ENCODE peak calls at places on chromosome 4, in seven cellular contexts. P, Z, W, V, Y, K and O are unnamed samples. For H3K9me3, the result is how much of the 10 kb centered on the place peaks cover.

GRCh38 chr4:4755306-4755705 is 104.2 kb upstream of the MSX1 start:
- DNase-seq in P (no peak), Z (no peak), W (no peak), V (no peak), Y (no peak), K (no peak), O (no peak)

GRCh38 chr4:94491322-94491721 is 39.6 kb downstream of the PDLIM5 start:
- DNase-seq in P (no peak), Z (no peak), W (no peak), V (no peak), Y (no peak), K (no peak), O (no peak)

GRCh38 chr4:37922323-37922722 is 31.4 kb downstream of the TBC1D1 start:
- DNase-seq in P (no peak), Z (no peak), W (no peak), V (no peak), Y (no peak), K (no peak), O (no peak)

GRCh38 chr4:147078875-147079658 is 133.4 kb upstream of the TTC29 start:
- DNase-seq in P (peak), Z (no peak), W (no peak), V (peak), Y (no peak), K (no peak), O (no peak)

GRCh38 chr4:48191758-48192157 is 57.7 kb upstream of the TXK start:
- DNase-seq in P (no peak), Z (no peak), W (no peak), V (no peak), Y (no peak), K (no peak), O (no peak)

GRCh38 chr4:102392033-102392744 is 46.9 kb upstream of the SLC39A8 start:
- DNase-seq in P (no peak), Z (no peak), W (no peak), V (no peak), Y (no peak), K (no peak), O (no peak)

GRCh38 chr4:105145059-105145912 is 1.4 kb upstream of the TET2 start:
- DNase-seq in P (no peak), Z (no peak), W (no peak), V (no peak), Y (no peak), K (no peak), O (no peak)

GRCh38 chr4:61527886-61528285 is 327.8 kb downstream of the ADGRL3 start:
- DNase-seq in P (no peak), Z (no peak), W (no peak), V (no peak), Y (no peak), K (no peak), O (no peak)

GRCh38 chr4:146585761-146586333 is 52.8 kb upstream of the POU4F2 start:
- DNase-seq in P (no peak), Z (no peak), W (no peak), V (no peak), Y (no peak), K (no peak), O (no peak)

GRCh38 chr4:163482197-163482596 is 8.6 kb upstream of the TKTL2 start:
- DNase-seq in P (no peak), Z (no peak), W (no peak), V (no peak), Y (no peak), K (no peak), O (no peak)

GRCh38 chr4:138014664-138015288 is 227.4 kb downstream of the SLC7A11 start:
- DNase-seq in P (no peak), Z (no peak), W (no peak), V (no peak), Y (no peak), K (no peak), O (no peak)

GRCh38 chr4:152115121-152115520 is 354.3 kb upstream of the GATB start:
- DNase-seq in P (no peak), Z (no peak), W (no peak), V (no peak), Y (no peak), K (no peak), O (no peak)

GRCh38 chr4:5137927-5138326 is 86.6 kb downstream of the STK32B start:
- DNase-seq in P (no peak), Z (no peak), W (no peak), V (peak), Y (no peak), K (no peak), O (no peak)

GRCh38 chr4:170012629-170012958 is 13.6 kb downstream of the MFAP3L start:
- DNase-seq in P (no peak), Z (no peak), W (no peak), V (no peak), Y (no peak), K (no peak), O (no peak)

GRCh38 chr4:183987987-183988392 is 82.9 kb downstream of the STOX2 start:
- DNase-seq in P (peak), Z (peak), W (peak), V (peak), Y (no peak), K (peak), O (peak)

GRCh38 chr4:180060159-180060889 is 2182.9 kb upstream of the TENM3 start:
- DNase-seq in P (no peak), Z (no peak), W (no peak), V (no peak), Y (no peak), K (no peak), O (no peak)

GRCh38 chr4:25439913-25440477 is 62.9 kb downstream of the ANAPC4 start:
- DNase-seq in P (no peak), Z (no peak), W (no peak), V (peak), Y (peak), K (peak), O (peak)

GRCh38 chr4:96598465-96598864 is 758.6 kb downstream of the PDHA2 start:
- DNase-seq in P (peak), Z (no peak), W (no peak), V (peak), Y (no peak), K (no peak), O (peak)

GRCh38 chr4:184668096-184668495 is 18.6 kb downstream of the PRIMPOL start:
- DNase-seq in P (no peak), Z (no peak), W (no peak), V (no peak), Y (no peak), K (no peak), O (no peak)

GRCh38 chr4:184114431-184114830 is 103.2 kb downstream of the ENPP6 start:
- DNase-seq in P (peak), Z (no peak), W (no peak), V (no peak), Y (no peak), K (no peak), O (no peak)

GRCh38 chr4:122073615-122074014 is 78.5 kb upstream of the BLTP1 start:
- DNase-seq in P (no peak), Z (no peak), W (no peak), V (no peak), Y (no peak), K (no peak), O (no peak)

GRCh38 chr4:26860922-26861433 is 337 bp downstream of the STIM2 start:
- DNase-seq in P (peak), Z (peak), W (peak), V (peak), Y (no peak), K (no peak), O (peak)

GRCh38 chr4:121018543-121018942 is 53.8 kb downstream of the NDNF start:
- DNase-seq in P (no peak), Z (no peak), W (no peak), V (no peak), Y (no peak), K (no peak), O (no peak)

GRCh38 chr4:73730854-73731253 is 9.5 kb upstream of the CXCL8 start:
- DNase-seq in P (no peak), Z (no peak), W (no peak), V (no peak), Y (no peak), K (no peak), O (no peak)

GRCh38 chr4:4791299-4791798 is 68.1 kb upstream of the MSX1 start:
- DNase-seq in P (no peak), Z (no peak), W (no peak), V (no peak), Y (no peak), K (no peak), O (no peak)

GRCh38 chr4:172654482-172654881 is 514.1 kb upstream of the GALNT7 start:
- DNase-seq in P (no peak), Z (no peak), W (no peak), V (no peak), Y (no peak), K (no peak), O (no peak)

GRCh38 chr4:120672558-120673147 is 249.9 kb downstream of the PRDM5 start:
- DNase-seq in P (no peak), Z (no peak), W (no peak), V (no peak), Y (no peak), K (no peak), O (peak)

GRCh38 chr4:142567199-142567598 is 278.9 kb downstream of the INPP4B start:
- DNase-seq in P (no peak), Z (no peak), W (no peak), V (no peak), Y (peak), K (no peak), O (peak)

GRCh38 chr4:180832086-180832485 is 1411.1 kb upstream of the TENM3 start:
- DNase-seq in P (no peak), Z (no peak), W (no peak), V (no peak), Y (no peak), K (no peak), O (peak)

GRCh38 chr4:185112104-185112503 is 31.0 kb upstream of the SLC25A4 start:
- DNase-seq in P (no peak), Z (peak), W (no peak), V (peak), Y (no peak), K (peak), O (no peak)

GRCh38 chr4:101356928-101357327 is 9.6 kb upstream of the PPP3CA start:
- DNase-seq in P (no peak), Z (no peak), W (no peak), V (peak), Y (no peak), K (peak), O (no peak)

GRCh38 chr4:151887151-151887815 is 126.5 kb upstream of the GATB start:
- DNase-seq in P (no peak), Z (no peak), W (no peak), V (no peak), Y (no peak), K (no peak), O (no peak)

GRCh38 chr4:67929447-67929846 is 33.8 kb downstream of the TMPRSS11A start:
- DNase-seq in P (no peak), Z (no peak), W (no peak), V (no peak), Y (no peak), K (no peak), O (no peak)

GRCh38 chr4:45275862-45276261 is 549.5 kb upstream of the GNPDA2 start:
- DNase-seq in P (peak), Z (no peak), W (no peak), V (no peak), Y (no peak), K (no peak), O (no peak)

GRCh38 chr4:144873591-144873990 is 224.4 kb downstream of the ANAPC10 start:
- DNase-seq in P (no peak), Z (no peak), W (no peak), V (no peak), Y (no peak), K (no peak), O (no peak)

GRCh38 chr4:46839128-46839527 is 69.9 kb downstream of the COX7B2 start:
- DNase-seq in P (no peak), Z (no peak), W (no peak), V (no peak), Y (no peak), K (no peak), O (peak)

GRCh38 chr4:183241771-183242170 is 78.3 kb downstream of the CLDN22 start:
- DNase-seq in P (no peak), Z (no peak), W (no peak), V (no peak), Y (no peak), K (no peak), O (no peak)

GRCh38 chr4:89157488-89158024 is 46.2 kb downstream of the TIGD2 start:
- DNase-seq in P (no peak), Z (no peak), W (no peak), V (no peak), Y (no peak), K (no peak), O (no peak)

GRCh38 chr4:60296381-60296780 is 903.7 kb upstream of the ADGRL3 start:
- DNase-seq in P (no peak), Z (no peak), W (no peak), V (no peak), Y (no peak), K (no peak), O (no peak)
- H3K9me3 ChIP-seq in P (under half), Z (under half), W (under half), V (under half), Y (under half), K (under half), O (under half)

DNA sequence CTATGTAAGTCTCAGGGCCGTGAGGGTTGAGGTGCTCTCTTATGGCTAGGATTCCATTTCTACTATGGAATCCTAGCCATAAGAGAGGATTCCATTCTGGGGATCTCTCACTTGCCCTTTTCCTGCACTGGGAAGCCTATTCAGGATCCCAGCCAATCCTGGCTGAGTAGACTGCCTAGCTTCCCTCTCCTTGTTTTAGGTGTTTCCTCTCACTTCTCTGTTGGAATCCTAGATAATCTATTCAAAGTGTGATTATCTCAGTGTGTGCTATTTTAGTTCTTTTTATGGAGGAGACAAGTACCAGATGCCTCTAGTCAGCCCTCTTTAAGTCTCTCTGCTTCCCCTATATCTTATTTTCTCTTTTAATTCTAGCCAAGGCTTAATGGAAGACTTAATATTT is 34.4 kb upstream of the DDIT4L start:
- DNase-seq in P (no peak), Z (no peak), W (no peak), V (no peak), Y (no peak), K (no peak), O (no peak)
- H3K9me3 ChIP-seq in P (under half), Z (under half), W (under half), V (under half), Y (under half), K (under half), O (half or more)

DNA sequence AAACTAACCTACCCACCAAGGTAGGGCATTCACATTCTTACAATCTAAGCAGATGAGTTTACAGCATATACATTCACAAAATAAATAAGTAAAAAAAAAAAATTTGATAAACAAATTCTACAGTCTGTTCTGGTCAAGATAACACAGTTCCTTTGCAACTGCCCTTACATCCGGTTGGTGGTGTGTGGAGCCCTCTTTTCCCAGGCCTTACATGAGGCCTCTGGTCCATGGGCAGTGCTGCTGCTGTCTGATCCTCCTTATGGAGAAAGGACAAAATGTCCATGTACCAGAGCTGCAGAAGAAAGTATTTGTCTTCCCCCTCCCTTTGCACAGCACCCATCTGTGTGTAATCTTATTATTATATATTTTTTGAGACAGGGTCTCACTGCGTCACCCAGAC is 2.2 kb upstream of the SEPTIN11 start:
- DNase-seq in P (no peak), Z (peak), W (no peak), V (peak), Y (no peak), K (no peak), O (peak)
- H3K9me3 ChIP-seq in P (under half), Z (under half), W (under half), V (under half), Y (under half), K (under half), O (under half)

DNA sequence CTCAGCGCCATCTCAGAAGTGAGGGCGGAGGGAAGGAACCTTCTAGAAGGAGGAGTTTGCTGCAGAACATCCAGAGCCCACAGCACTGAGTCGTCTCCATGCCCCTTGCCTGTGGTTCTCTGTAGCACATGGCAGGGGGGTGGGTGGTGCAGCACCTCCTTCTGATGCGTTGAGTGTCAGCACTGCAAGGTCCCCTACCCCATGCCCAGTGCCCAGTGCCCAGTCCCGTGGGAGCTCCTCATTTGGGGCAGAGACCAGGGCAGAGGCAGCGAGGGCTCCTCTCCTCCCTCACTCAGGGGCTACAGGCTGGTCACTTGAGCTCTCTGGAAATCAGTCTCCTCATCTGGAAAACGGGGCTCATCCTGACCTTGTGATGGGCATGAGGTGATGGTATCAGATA is 78.1 kb downstream of the HTRA3 start:
- DNase-seq in P (no peak), Z (no peak), W (no peak), V (no peak), Y (no peak), K (no peak), O (peak)
- H3K9me3 ChIP-seq in P (under half), Z (under half), W (under half), V (under half), Y (under half), K (under half), O (under half)

DNA sequence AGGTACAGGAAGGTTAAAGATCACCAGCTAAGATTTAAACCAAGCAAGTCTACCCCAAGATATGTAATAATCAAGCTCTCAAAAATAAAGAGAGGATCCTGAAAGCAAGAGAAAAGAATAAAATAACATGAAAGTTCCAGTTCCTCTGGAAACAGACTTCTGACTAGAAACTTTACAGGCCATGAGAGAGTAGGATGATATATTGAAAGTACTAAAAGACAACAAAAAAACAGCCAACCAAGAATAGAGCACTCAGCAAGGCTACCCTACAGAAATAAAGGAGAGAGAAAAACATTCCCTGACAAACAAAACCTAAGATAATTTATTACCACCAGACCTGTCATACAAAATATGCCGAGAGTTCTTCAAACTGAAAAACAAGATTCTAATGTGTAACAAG is 450.5 kb downstream of the ARAP2 start:
- DNase-seq in P (no peak), Z (no peak), W (no peak), V (no peak), Y (no peak), K (no peak), O (no peak)
- H3K9me3 ChIP-seq in P (under half), Z (under half), W (under half), V (under half), Y (under half), K (under half), O (under half)

DNA sequence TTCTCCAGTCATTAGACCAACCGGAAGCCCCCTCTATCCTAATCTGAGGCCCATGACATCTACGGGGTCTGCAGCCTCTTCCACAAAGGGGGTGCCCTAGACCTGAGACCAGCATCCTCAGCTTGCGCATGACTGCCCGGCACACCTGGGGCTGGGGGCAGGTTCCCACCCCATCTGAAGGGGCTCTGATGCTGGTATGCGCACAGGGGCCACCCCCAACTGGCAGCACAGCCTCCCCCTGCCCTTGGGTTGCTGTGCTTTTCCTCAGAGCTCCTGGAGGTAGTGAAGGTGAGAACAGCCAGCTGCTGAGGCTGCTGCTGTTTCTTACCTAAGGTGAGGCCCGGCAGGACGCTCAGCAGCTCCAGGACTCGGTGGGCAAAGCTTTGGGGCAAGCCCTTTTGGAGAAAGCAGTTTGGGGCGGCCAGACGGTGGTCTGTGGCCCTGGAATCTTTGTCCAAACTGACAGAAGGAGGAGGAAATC is 18.9 kb upstream of the CPLX1 start:
- DNase-seq in P (peak), Z (no peak), W (no peak), V (no peak), Y (no peak), K (no peak), O (no peak)
- H3K9me3 ChIP-seq in P (under half), Z (under half), W (under half), V (under half), Y (under half), K (under half), O (under half)

DNA sequence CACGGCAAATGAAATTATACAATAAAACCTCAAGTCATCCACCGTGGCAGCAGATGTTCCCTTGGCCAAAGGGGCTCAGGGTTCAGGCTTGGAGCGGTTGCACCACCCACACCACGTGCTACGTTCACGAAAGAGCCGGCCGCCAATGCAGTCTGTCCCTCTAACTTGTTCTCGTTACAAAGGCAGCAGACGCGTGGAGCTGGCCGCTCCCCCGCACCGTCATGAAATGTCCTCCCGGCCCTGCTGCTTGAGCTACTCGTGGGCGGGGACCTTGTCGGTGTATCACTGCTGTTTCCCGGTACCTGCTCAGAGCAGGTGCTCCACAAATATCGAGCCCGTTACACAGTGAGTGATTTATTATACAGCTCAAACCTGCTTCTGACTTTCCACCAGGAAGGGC is 36.4 kb upstream of the MAN2B2 start:
- DNase-seq in P (peak), Z (no peak), W (no peak), V (peak), Y (no peak), K (no peak), O (no peak)
- H3K9me3 ChIP-seq in P (under half), Z (under half), W (under half), V (under half), Y (under half), K (under half), O (under half)

GRCh38 chr4:173661001-173661400 is 131.0 kb upstream of the HAND2 start:
- DNase-seq in P (no peak), Z (no peak), W (no peak), V (no peak), Y (no peak), K (no peak), O (no peak)
- H3K9me3 ChIP-seq in P (under half), Z (under half), W (under half), V (under half), Y (under half), K (under half), O (under half)

GRCh38 chr4:1834047-1834769 is 21.7 kb downstream of the LETM1 start:
- DNase-seq in P (no peak), Z (no peak), W (no peak), V (no peak), Y (no peak), K (no peak), O (no peak)
- H3K9me3 ChIP-seq in P (under half), Z (under half), W (under half), V (under half), Y (under half), K (under half), O (under half)